ENCODE peak calls at places on chromosomes 16 and 17, in six cellular contexts. G is amygdala, L is LoVo, D is NCI-H1417, M is HT1080, J is T1000. S is an unnamed sample.

GRCh38 chr16:24471616-24472015 is 67.8 kb upstream of the RBBP6 start:
- DNase-seq in L (no peak), G (no peak), J (no peak), M (no peak), D (no peak), S (no peak)

GRCh38 chr16:22688463-22688862 is 125.5 kb upstream of the HS3ST2 start:
- DNase-seq in M (no peak), D (no peak), L (no peak), G (no peak), J (no peak), S (no peak)

GRCh38 chr17:72940511-72940910 is 152.0 kb downstream of the SLC39A11 start:
- DNase-seq in G (no peak), M (no peak), L (no peak), J (no peak), D (no peak), S (no peak)

GRCh38 chr16:68608330-68608729 is 36.8 kb upstream of the CDH3 start:
- DNase-seq in G (no peak), J (no peak), M (no peak), D (no peak), L (no peak), S (no peak)

GRCh38 chr16:61014869-61015268 is 1021.4 kb downstream of the CDH8 start:
- DNase-seq in L (no peak), M (peak; percentile 13), G (no peak), D (no peak), J (no peak), S (no peak)

GRCh38 chr16:23351360-23351759 is 49.3 kb downstream of the SCNN1B start:
- DNase-seq in L (no peak), J (no peak), G (no peak), D (no peak), M (no peak), S (no peak)

GRCh38 chr17:7077911-7078546 is 2.0 kb downstream of the CLEC10A start:
- DNase-seq in M (no peak), L (no peak), J (no peak), G (no peak), D (no peak), S (no peak)

GRCh38 chr17:43006639-43007551 is at the start of gene IFI35:
- DNase-seq in M (peak; percentile 82), D (peak; percentile 17), L (peak; percentile 85), J (peak; percentile 70), G (peak; percentile 42), S (peak; percentile 84)

GRCh38 chr17:81004336-81005015 is 12.8 kb downstream of the CHMP6 start:
- DNase-seq in M (no peak), D (peak; percentile 42), G (no peak), L (no peak), J (no peak), S (no peak)

GRCh38 chr16:66692341-66692740 is 4.2 kb downstream of the CMTM4 start:
- DNase-seq in D (no peak), J (no peak), G (no peak), M (no peak), L (peak; percentile 37), S (no peak)

GRCh38 chr17:9802294-9802693 is 10.9 kb upstream of the DHRS7C start:
- DNase-seq in G (no peak), J (no peak), L (peak; percentile 78), M (peak; percentile 67), D (no peak), S (no peak)

GRCh38 chr17:36482611-36483504 is 3.6 kb upstream of the ZNHIT3 start:
- DNase-seq in L (peak; percentile 53), G (peak; percentile 47), M (peak; percentile 71), D (peak; percentile 86), J (no peak), S (peak; percentile 81)

GRCh38 chr17:45118691-45119090 is 13.6 kb downstream of the PLCD3 start:
- DNase-seq in D (no peak), M (no peak), L (no peak), G (no peak), J (no peak), S (no peak)

GRCh38 chr16:31099860-31100638 is 5.5 kb upstream of the VKORC1 start:
- DNase-seq in G (no peak), D (no peak), M (peak; percentile 49), J (no peak), L (no peak), S (peak; percentile 30)

GRCh38 chr17:72682597-72682996 is 409.9 kb downstream of the SLC39A11 start:
- DNase-seq in D (no peak), J (no peak), L (peak; percentile 55), M (peak; percentile 14), G (no peak), S (no peak)

S was measured in fibroblast of pulmonary artery.